ENCODE peak calls at places on chromosomes 12 and 14, in nine cellular contexts. K is B cell, R is transverse colon, Y is lower lobe of right lung, A is omental fat pad, L is endothelial cell, H is WTC11, B is cardiac fibroblast, W is heart right ventricle. G is an unnamed sample.

GRCh38 chr12:127083028-127083949 is 1183.7 kb upstream of the TMEM132C start:
- DNase-seq in B (peak), Y (no peak), L (no peak), H (no peak), R (no peak), W (peak), A (no peak), K (no peak), G (peak)

GRCh38 chr12:119659289-119659897 is 8.5 kb upstream of the PRKAB1 start:
- DNase-seq in A (no peak), H (peak), W (no peak), R (peak), Y (no peak), L (peak), K (no peak), B (peak), G (peak)

GRCh38 chr12:3303410-3304136 is 187.4 kb upstream of the PRMT8 start:
- DNase-seq in Y (no peak), A (no peak), L (peak), B (no peak), R (no peak), K (no peak), W (no peak), H (peak), G (no peak)

GRCh38 chr12:46371718-46372130 is 849 bp downstream of the SLC38A2 start:
- DNase-seq in H (no peak), W (peak), K (peak), A (no peak), L (peak), B (peak), R (peak), Y (peak), G (peak)

GRCh38 chr14:100025111-100025510 is 40.1 kb upstream of the EVL start:
- DNase-seq in L (peak), B (peak), W (no peak), H (peak), A (no peak), K (no peak), Y (peak), R (peak), G (peak)

GRCh38 chr12:25518512-25518911 is 34.6 kb downstream of the LMNTD1 start:
- DNase-seq in H (no peak), B (peak), R (no peak), K (no peak), W (no peak), Y (no peak), L (no peak), A (no peak), G (peak)

GRCh38 chr14:97713023-97713422 is 915.8 kb downstream of the VRK1 start:
- DNase-seq in A (no peak), L (no peak), H (no peak), K (no peak), W (no peak), B (peak), R (no peak), Y (no peak), G (no peak)

GRCh38 chr14:58638231-58639205 is 756 bp downstream of the DACT1 start:
- DNase-seq in K (no peak), W (peak), R (peak), B (peak), A (no peak), L (no peak), Y (no peak), H (peak), G (peak)

GRCh38 chr12:28775556-28775955 is 373.5 kb upstream of the FAR2 start:
- DNase-seq in L (no peak), R (no peak), W (no peak), Y (no peak), H (no peak), A (no peak), B (no peak), K (no peak), G (no peak)

GRCh38 chr12:56935157-56935556 is 949 bp upstream of the SDR9C7 start:
- DNase-seq in W (no peak), B (no peak), A (no peak), H (no peak), Y (no peak), K (no peak), L (no peak), R (no peak), G (no peak)

GRCh38 chr14:30921305-30921704 is 46.9 kb downstream of the COCH start:
- DNase-seq in W (no peak), Y (no peak), B (peak), R (no peak), L (no peak), K (no peak), H (no peak), A (no peak), G (no peak)

GRCh38 chr14:50312734-50313054 is 570 bp downstream of the DMAC2L start:
- DNase-seq in H (no peak), B (no peak), K (no peak), A (no peak), W (no peak), L (no peak), R (no peak), Y (no peak), G (no peak)

GRCh38 chr12:98721204-98721702 is 76.2 kb downstream of the APAF1 start:
- DNase-seq in H (no peak), W (no peak), Y (no peak), R (no peak), L (no peak), K (no peak), B (no peak), A (no peak), G (no peak)

GRCh38 chr14:47539065-47539464 is 136.3 kb downstream of the MDGA2 start:
- DNase-seq in A (no peak), B (no peak), Y (no peak), K (no peak), W (no peak), H (no peak), R (no peak), L (peak), G (no peak)

GRCh38 chr12:53938276-53939140 is at the start of gene HOXC13:
- DNase-seq in W (no peak), R (no peak), K (no peak), L (peak), Y (no peak), B (peak), A (no peak), H (peak), G (no peak)

GRCh38 chr12:12655061-12655460 is 40.9 kb downstream of the GPR19 start:
- DNase-seq in B (no peak), Y (no peak), A (no peak), K (no peak), H (no peak), L (no peak), W (no peak), R (no peak), G (no peak)

GRCh38 chr12:116397148-116397547 is 119.7 kb upstream of the MED13L start:
- DNase-seq in H (no peak), W (no peak), K (no peak), B (peak), A (no peak), Y (no peak), L (no peak), R (no peak), G (peak)

GRCh38 chr12:100266163-100266801 is 597 bp downstream of the DEPDC4 start:
- DNase-seq in W (no peak), K (no peak), L (no peak), Y (no peak), A (no peak), R (no peak), H (no peak), B (no peak), G (no peak)

GRCh38 chr12:2129076-2129475 is 76.3 kb downstream of the CACNA1C start:
- DNase-seq in H (no peak), K (no peak), W (no peak), B (peak), Y (no peak), A (no peak), L (no peak), R (no peak), G (peak)

GRCh38 chr12:72035625-72036024 is 97.0 kb downstream of the TPH2 start:
- DNase-seq in B (no peak), L (no peak), W (no peak), H (peak), R (no peak), K (no peak), Y (no peak), A (no peak), G (no peak)

GRCh38 chr12:25904442-25904841 is 54.0 kb upstream of the RASSF8 start:
- DNase-seq in Y (no peak), H (no peak), L (no peak), A (no peak), R (no peak), K (no peak), W (no peak), B (peak), G (peak)

GRCh38 chr12:61254225-61254624 is 1006.0 kb upstream of the USP15 start:
- DNase-seq in W (no peak), Y (no peak), H (no peak), B (no peak), A (no peak), R (no peak), L (no peak), K (no peak), G (no peak)

GRCh38 chr14:74634481-74634880 is 22.4 kb upstream of the LTBP2 start:
- DNase-seq in L (no peak), B (no peak), H (no peak), A (no peak), Y (no peak), R (no peak), W (no peak), K (no peak), G (peak)

GRCh38 chr14:21072102-21072501 is 2.0 kb downstream of the ARHGEF40 start:
- DNase-seq in A (no peak), H (no peak), W (peak), R (no peak), K (no peak), L (no peak), B (peak), Y (no peak), G (peak)

GRCh38 chr14:52267501-52268190 is at the start of gene PTGDR:
- DNase-seq in K (no peak), B (peak), Y (peak), R (peak), H (peak), W (peak), L (peak), A (no peak), G (no peak)

GRCh38 chr12:114439833-114440449 is 34.0 kb upstream of the TBX5 start:
- DNase-seq in L (no peak), K (no peak), A (no peak), H (no peak), R (no peak), Y (no peak), B (no peak), W (no peak), G (no peak)

GRCh38 chr12:69275471-69275891 is 36.1 kb downstream of the CPSF6 start:
- DNase-seq in B (no peak), Y (no peak), K (no peak), H (no peak), L (no peak), R (no peak), W (no peak), A (no peak), G (no peak)

GRCh38 chr14:65187421-65188049 is 85.2 kb upstream of the MAX start:
- DNase-seq in L (no peak), R (no peak), B (no peak), K (no peak), W (no peak), H (peak), Y (no peak), A (no peak), G (no peak)

GRCh38 chr12:111482464-111482863 is 76.7 kb downstream of the SH2B3 start:
- DNase-seq in W (no peak), K (no peak), Y (no peak), B (no peak), A (no peak), L (no peak), H (no peak), R (no peak), G (no peak)

GRCh38 chr12:111024205-111024794 is 103.9 kb upstream of the MYL2 start:
- DNase-seq in H (peak), B (peak), L (peak), R (peak), A (peak), K (no peak), Y (peak), W (peak), G (peak)

GRCh38 chr12:111352300-111352993 is 16.4 kb downstream of the PHETA1 start:
- DNase-seq in B (no peak), K (no peak), Y (no peak), R (no peak), H (no peak), W (no peak), A (no peak), L (no peak), G (no peak)

GRCh38 chr14:94922595-94923239 is 152.8 kb upstream of the GSC start:
- DNase-seq in Y (no peak), R (no peak), K (no peak), W (no peak), H (no peak), L (no peak), A (no peak), B (no peak), G (no peak)

GRCh38 chr14:50937325-50937724 is 7.0 kb downstream of the PYGL start:
- DNase-seq in Y (no peak), A (no peak), W (no peak), K (no peak), B (peak), H (no peak), R (no peak), L (no peak), G (peak)

GRCh38 chr14:90674043-90674670 is 142.1 kb downstream of the TTC7B start:
- DNase-seq in H (no peak), R (no peak), L (no peak), K (no peak), Y (no peak), B (no peak), A (no peak), W (no peak), G (no peak)

GRCh38 chr12:61251076-61251475 is 1009.1 kb upstream of the USP15 start:
- DNase-seq in A (no peak), B (no peak), R (no peak), Y (no peak), L (no peak), K (no peak), W (no peak), H (no peak), G (no peak)

GRCh38 chr12:121117226-121117777 is 15.4 kb upstream of the P2RX7 start:
- DNase-seq in H (no peak), L (no peak), K (no peak), B (no peak), R (no peak), A (no peak), W (no peak), Y (no peak), G (no peak)

GRCh38 chr12:101322480-101322879 is 42.6 kb downstream of the UTP20 start:
- DNase-seq in R (no peak), L (no peak), A (no peak), H (no peak), W (no peak), Y (no peak), K (no peak), B (no peak), G (no peak)

GRCh38 chr12:49233842-49234526 is 30.9 kb upstream of the TUBA1C start:
- DNase-seq in W (peak), A (no peak), L (no peak), K (peak), R (peak), H (no peak), Y (peak), B (no peak), G (no peak)

GRCh38 chr14:90750191-90750590 is 66.0 kb downstream of the TTC7B start:
- DNase-seq in W (no peak), B (no peak), A (no peak), K (no peak), R (no peak), H (no peak), L (no peak), Y (no peak), G (no peak)

GRCh38 chr12:104381721-104382480 is 74.8 kb upstream of the CHST11 start:
- DNase-seq in A (peak), K (peak), B (peak), L (peak), R (peak), H (peak), W (peak), Y (peak), G (peak)

DNA sequence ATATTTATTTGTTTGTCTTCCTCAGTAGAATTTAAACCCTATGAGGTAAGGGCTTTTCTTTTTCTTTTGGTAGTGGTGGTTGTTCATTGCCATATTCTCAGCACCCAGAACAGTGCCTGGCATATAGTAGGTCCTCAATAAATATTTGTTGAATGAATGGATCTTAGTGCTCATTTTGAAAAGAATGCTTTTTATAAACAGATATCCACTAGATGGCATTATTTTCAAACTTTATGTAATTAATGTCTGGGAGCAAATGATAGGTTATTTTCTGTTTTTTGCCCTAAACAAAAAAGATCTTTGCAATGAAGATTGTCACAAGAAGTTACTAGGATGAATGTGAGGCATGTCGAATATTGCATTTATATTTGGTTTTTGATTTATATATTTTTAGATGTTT is 64.1 kb downstream of the RAD51B start:
- DNase-seq in B (peak), R (no peak), W (no peak), H (no peak), K (no peak), L (no peak), Y (no peak), A (no peak), G (peak)
- TF ChIP-seq CTCF in B (peak), R (peak), W (peak), H (no peak), K (peak), L (no peak), Y (peak), A (no peak), G (peak)

GRCh38 chr12:59431266-59431665 is 164.6 kb upstream of the SLC16A7 start:
- DNase-seq in K (no peak), B (peak), L (no peak), A (no peak), R (no peak), H (no peak), Y (no peak), W (no peak), G (peak)
- TF ChIP-seq CTCF in K (peak), B (no peak), L (no peak), A (no peak), R (no peak), H (no peak), Y (no peak), W (peak), G (peak)

GRCh38 chr14:92135269-92135668 is 13.5 kb downstream of the CPSF2 start:
- DNase-seq in K (no peak), A (no peak), Y (no peak), L (no peak), W (no peak), B (peak), H (no peak), R (no peak), G (peak)
- TF ChIP-seq CTCF in K (peak), A (no peak), Y (peak), L (peak), W (peak), B (peak), H (no peak), R (peak), G (peak)

DNA sequence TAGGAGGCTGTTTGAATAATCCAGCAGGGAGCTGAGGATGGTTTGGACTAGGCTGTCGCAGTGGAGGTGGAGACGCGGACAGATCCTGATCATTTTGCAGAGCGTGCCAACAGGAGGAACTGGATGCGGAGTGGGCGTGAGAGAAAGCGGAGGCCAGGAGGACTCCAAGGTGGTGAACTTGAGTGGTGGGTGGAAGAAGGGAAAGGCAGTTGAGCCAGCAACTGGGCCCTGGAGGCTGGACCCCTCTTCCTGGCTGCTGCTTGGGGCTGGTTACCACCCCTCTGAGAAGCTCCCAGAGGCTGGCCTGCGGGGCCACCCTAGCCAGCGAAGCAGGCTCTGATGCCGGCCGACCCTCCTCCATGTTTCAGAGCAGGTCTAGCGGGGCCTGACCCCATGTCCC is 56.8 kb upstream of the KCNA1 start:
- DNase-seq in Y (no peak), L (no peak), B (no peak), A (no peak), K (no peak), H (no peak), R (no peak), W (no peak), G (no peak)
- TF ChIP-seq CTCF in Y (no peak), L (no peak), B (no peak), A (no peak), K (no peak), H (no peak), R (no peak), W (no peak), G (no peak)

GRCh38 chr12:47885566-47885965 is 19.2 kb downstream of the VDR start:
- DNase-seq in A (no peak), W (no peak), L (no peak), Y (no peak), R (no peak), B (no peak), K (no peak), H (no peak), G (no peak)

GRCh38 chr12:47887529-47887928 is 17.3 kb downstream of the VDR start:
- DNase-seq in R (no peak), L (no peak), W (no peak), Y (no peak), B (no peak), A (no peak), K (no peak), H (no peak), G (no peak)

GRCh38 chr12:47888127-47888819 is 16.5 kb downstream of the VDR start:
- DNase-seq in L (no peak), K (no peak), Y (no peak), H (no peak), A (no peak), W (no peak), B (no peak), R (no peak), G (no peak)

GRCh38 chr12:47885012-47885501 is 19.7 kb downstream of the VDR start:
- DNase-seq in W (no peak), L (no peak), B (no peak), R (no peak), A (no peak), K (no peak), H (no peak), Y (no peak), G (no peak)

DNA sequence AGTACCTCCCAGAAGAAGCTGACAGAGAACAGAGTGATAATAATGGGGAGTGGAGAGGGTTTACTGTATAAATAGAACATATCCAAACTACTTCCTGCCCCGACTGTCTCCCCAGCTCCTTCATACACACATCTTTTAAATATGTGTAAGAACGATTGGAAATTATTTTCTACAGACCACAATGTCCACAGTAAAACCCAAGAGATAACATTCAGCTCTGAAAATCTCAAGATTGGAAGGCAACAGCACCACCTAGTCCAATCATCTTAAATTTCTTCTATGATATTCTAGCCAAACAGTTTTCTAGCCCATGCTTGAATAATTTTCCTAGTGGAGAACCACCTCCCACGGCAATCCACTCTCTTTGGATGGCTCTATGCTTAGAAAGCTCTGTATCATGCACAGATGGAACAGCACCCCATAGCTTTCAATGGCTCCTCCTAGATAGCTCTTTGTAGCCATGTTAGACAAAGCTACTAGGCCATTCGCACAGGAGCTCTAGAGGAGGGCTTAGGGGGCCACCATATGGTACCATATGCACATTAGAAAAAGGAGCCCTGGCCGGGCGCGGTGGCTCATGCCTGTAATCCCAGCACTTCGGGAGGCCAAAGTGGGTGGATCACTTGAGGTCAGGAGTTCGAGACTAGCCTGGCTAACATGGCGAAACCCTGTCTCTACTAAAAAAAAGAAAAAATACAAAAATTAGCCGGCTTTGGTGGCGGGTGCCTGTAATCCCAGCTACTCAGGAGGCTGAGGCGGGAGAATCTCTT is 18.1 kb downstream of the VDR start:
- DNase-seq in B (no peak), A (no peak), H (no peak), K (no peak), L (no peak), Y (no peak), W (no peak), R (no peak), G (no peak)
- TF ChIP-seq CTCF in B (no peak), A (no peak), H (no peak), K (no peak), L (no peak), Y (no peak), W (no peak), R (no peak), G (peak)

G was measured in HFFc6.